ENCODE peak calls at places on chromosome 7, in eight cellular contexts. E, P, B, Z, S, V, M and T are unnamed samples.

GRCh38 chr7:106957766-106958165 is 86.7 kb upstream of the PRKAR2B start:
- DNase-seq in M (no peak), Z (no peak), E (no peak), V (peak), P (no peak), B (no peak), S (peak), T (peak)

GRCh38 chr7:1920266-1920681 is 250.2 kb downstream of the ELFN1 start:
- DNase-seq in S (no peak), Z (no peak), M (peak), E (no peak), P (no peak), V (no peak), B (no peak), T (no peak)

GRCh38 chr7:33428415-33428814 is 299.1 kb downstream of the BBS9 start:
- DNase-seq in S (no peak), Z (no peak), V (no peak), P (no peak), E (no peak), M (no peak), B (no peak), T (no peak)

GRCh38 chr7:121793716-121794115 is 79.2 kb upstream of the PTPRZ1 start:
- DNase-seq in S (no peak), E (no peak), M (no peak), V (no peak), P (peak), Z (peak), B (no peak), T (peak)

GRCh38 chr7:2870471-2870941 is 26.4 kb upstream of the GNA12 start:
- DNase-seq in P (peak), V (peak), B (peak), Z (peak), M (peak), E (no peak), S (peak), T (peak)

GRCh38 chr7:22861576-22861975 is 38.9 kb upstream of the TOMM7 start:
- DNase-seq in Z (no peak), M (no peak), E (no peak), V (no peak), S (no peak), P (no peak), B (no peak), T (no peak)

GRCh38 chr7:131506597-131506996 is 49.8 kb downstream of the PODXL start:
- DNase-seq in B (no peak), S (no peak), E (no peak), P (no peak), M (no peak), V (no peak), Z (no peak), T (no peak)

GRCh38 chr7:6256709-6257535 is 15.5 kb downstream of the CYTH3 start:
- DNase-seq in B (peak), Z (no peak), V (no peak), S (no peak), P (peak), M (no peak), E (no peak), T (peak)

GRCh38 chr7:31043035-31043434 is 9.1 kb upstream of the ADCYAP1R1 start:
- DNase-seq in E (no peak), S (no peak), M (no peak), Z (no peak), P (no peak), V (peak), B (no peak), T (no peak)

GRCh38 chr7:2008101-2008935 is 224.4 kb downstream of the MAD1L1 start:
- DNase-seq in Z (no peak), P (no peak), V (no peak), B (no peak), M (no peak), E (no peak), S (no peak), T (no peak)

GRCh38 chr7:69399038-69399800 is 199.1 kb upstream of the AUTS2 start:
- DNase-seq in M (no peak), P (peak), Z (no peak), V (peak), B (no peak), S (no peak), E (no peak), T (no peak)

GRCh38 chr7:112238852-112239610 is 32.5 kb downstream of the ZNF277 start:
- DNase-seq in V (peak), S (peak), B (no peak), E (no peak), Z (no peak), P (peak), M (no peak), T (peak)